ENCODE peak calls at places on chromosomes 4 and X, in ten cellular contexts. O is left ventricle myocardium inferior, B is suprapubic skin, R is upper lobe of right lung, V is thyroid gland, J is astrocyte of the cerebellum, C is right lobe of liver, U is heart left ventricle, L is K562, G is hepatocyte. Q is an unnamed sample.

GRCh38 chr4:15034071-15034764 is 31.9 kb downstream of the CPEB2 start:
- DNase-seq in O (no peak), B (no peak), R (no peak), V (no peak), J (no peak), C (no peak), U (no peak), L (no peak), G (no peak), Q (no peak)

GRCh38 chr4:88792821-88793220 is 95.2 kb upstream of the NAP1L5 start:
- DNase-seq in O (no peak), B (no peak), R (no peak), V (no peak), J (no peak), C (no peak), U (no peak), L (no peak), G (no peak), Q (no peak)

GRCh38 chr4:5635826-5636196 is 72.5 kb downstream of the EVC2 start:
- DNase-seq in O (no peak), B (no peak), R (no peak), V (no peak), J (peak), C (no peak), U (no peak), L (no peak), G (no peak), Q (no peak)

GRCh38 chrX:19585370-19586082 is 70.2 kb upstream of the MAP3K15 start:
- DNase-seq in O (no peak), B (no peak), R (no peak), V (peak), J (no peak), C (no peak), U (no peak), L (no peak), G (no peak), Q (no peak)

GRCh38 chr4:6991771-6992557 is 51.2 kb upstream of the TADA2B start:
- DNase-seq in O (no peak), B (no peak), R (no peak), V (peak), J (peak), C (no peak), U (no peak), L (no peak), G (peak), Q (no peak)

GRCh38 chr4:123244233-123244632 is 152.4 kb upstream of the SPRY1 start:
- DNase-seq in O (peak), B (no peak), R (peak), V (peak), J (no peak), C (no peak), U (peak), L (no peak), G (no peak), Q (no peak)

GRCh38 chr4:38422850-38423249 is 241.1 kb upstream of the KLF3 start:
- DNase-seq in O (no peak), B (no peak), R (no peak), V (no peak), J (no peak), C (no peak), U (no peak), L (no peak), G (no peak), Q (no peak)

GRCh38 chrX:64394874-64395567 is at the start of gene MTMR8:
- DNase-seq in O (peak), B (peak), R (peak), V (peak), J (peak), C (peak), U (peak), L (peak), G (peak), Q (peak)

GRCh38 chr4:26343041-26343403 is 22.2 kb downstream of the RBPJ start:
- DNase-seq in O (no peak), B (no peak), R (no peak), V (no peak), J (no peak), C (no peak), U (no peak), L (no peak), G (no peak), Q (no peak)

GRCh38 chr4:1964971-1965370 is 43.8 kb downstream of the NELFA start:
- DNase-seq in O (no peak), B (no peak), R (no peak), V (no peak), J (no peak), C (no peak), U (no peak), L (no peak), G (no peak), Q (no peak)

GRCh38 chrX:2965965-2966364 is 36.8 kb upstream of the ARSD start:
- DNase-seq in O (no peak), B (no peak), R (no peak), V (no peak), J (no peak), C (no peak), U (no peak), L (no peak), G (no peak), Q (no peak)

GRCh38 chrX:2967012-2967411 is 37.9 kb upstream of the ARSD start:
- DNase-seq in O (no peak), B (no peak), R (no peak), V (no peak), J (no peak), C (no peak), U (no peak), L (no peak), G (no peak), Q (no peak)

GRCh38 chrX:2967584-2967983 is 38.4 kb upstream of the ARSD start:
- DNase-seq in O (no peak), B (no peak), R (no peak), V (no peak), J (no peak), C (no peak), U (no peak), L (no peak), G (no peak), Q (no peak)

GRCh38 chrX:2969021-2969420 is 37.3 kb upstream of the ARSH start:
- DNase-seq in O (no peak), B (no peak), R (no peak), V (no peak), J (no peak), C (no peak), U (no peak), L (no peak), G (no peak), Q (no peak)

DNA sequence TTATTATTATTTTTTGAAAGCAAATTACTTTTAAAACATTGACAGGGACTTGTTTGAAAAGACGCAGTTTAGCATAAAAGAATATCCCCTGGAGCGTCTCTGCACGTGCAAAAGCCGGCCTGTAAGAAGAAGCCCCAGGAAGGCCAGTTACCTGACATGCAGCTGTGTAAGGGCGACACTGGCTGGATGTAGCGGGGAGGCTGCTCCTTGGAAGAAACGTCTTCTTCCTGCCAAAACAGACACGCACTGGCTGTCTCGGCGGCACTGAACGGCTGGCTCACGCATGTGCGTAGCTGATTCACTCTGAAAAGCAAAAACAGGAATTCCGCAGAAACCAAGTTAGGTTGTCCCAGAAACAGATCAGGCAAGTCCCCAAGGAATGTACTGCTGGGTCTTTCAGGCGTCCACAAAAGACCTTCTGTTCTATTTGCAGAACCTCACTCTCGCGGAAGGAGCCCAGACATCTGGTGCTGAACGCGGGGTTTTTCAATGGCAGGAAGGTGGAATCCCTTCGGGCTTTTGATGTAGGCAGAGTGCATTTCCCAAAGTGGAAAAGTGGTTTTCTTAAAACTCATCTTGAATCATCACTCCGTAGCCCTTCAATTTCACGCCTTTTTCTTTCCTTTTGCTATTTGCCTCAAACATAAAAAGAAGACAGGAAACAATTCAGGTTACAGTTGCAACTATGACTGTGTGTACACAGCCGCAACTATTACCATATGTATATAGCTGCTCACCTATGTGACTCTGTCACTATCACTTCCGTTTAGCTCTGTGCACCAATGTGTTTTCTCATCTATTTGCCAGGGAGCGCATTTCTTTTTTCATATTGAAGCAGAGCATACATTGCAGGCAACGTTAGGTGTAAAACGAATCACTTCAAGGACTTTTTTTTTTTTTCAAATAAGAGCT is 38.1 kb upstream of the ARSH start:
- DNase-seq in O (no peak), B (no peak), R (no peak), V (peak), J (peak), C (no peak), U (no peak), L (no peak), G (no peak), Q (no peak)
- TF ChIP-seq CTCF in O (no peak), B (no peak), R (no peak), V (no peak), J (no peak), C (no peak), U (no peak), L (no peak), G (no peak), Q (no peak)

GRCh38 chrX:49842603-49843002 is 13.5 kb downstream of the PAGE4 start:
- DNase-seq in O (no peak), B (no peak), R (no peak), V (no peak), J (no peak), C (no peak), U (no peak), L (peak), G (no peak), Q (no peak)

GRCh38 chrX:49840679-49841078 is 11.6 kb downstream of the PAGE4 start:
- DNase-seq in O (peak), B (no peak), R (peak), V (peak), J (no peak), C (peak), U (peak), L (peak), G (peak), Q (peak)

DNA sequence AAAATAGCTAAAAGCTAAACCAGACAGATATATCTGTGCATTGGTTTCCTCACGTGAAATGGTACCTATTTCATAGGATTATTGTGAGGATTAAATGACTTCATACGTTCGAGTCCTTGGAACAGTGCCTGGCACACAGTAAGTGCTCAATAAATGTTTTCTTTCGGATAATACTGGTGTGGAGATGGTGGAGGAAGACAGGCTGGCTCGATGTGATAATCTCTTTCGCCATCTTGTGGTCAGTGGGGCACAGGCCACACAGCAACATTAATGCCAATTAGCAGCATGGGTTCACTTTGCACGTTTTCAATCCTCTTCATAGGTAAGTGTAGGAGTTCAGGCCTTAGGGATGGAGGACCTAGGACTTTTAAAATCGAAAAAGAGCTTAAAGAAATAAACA is 9.3 kb downstream of the PAGE4 start:
- DNase-seq in O (no peak), B (no peak), R (no peak), V (peak), J (no peak), C (no peak), U (no peak), L (peak), G (peak), Q (no peak)
- TF ChIP-seq CTCF in O (peak), B (peak), R (peak), V (no peak), J (peak), C (peak), U (peak), L (peak), G (peak), Q (peak)

GRCh38 chr4:3810111-3810680 is 44.0 kb downstream of the ADRA2C start:
- DNase-seq in O (no peak), B (no peak), R (no peak), V (no peak), J (no peak), C (no peak), U (no peak), L (no peak), G (no peak), Q (no peak)

GRCh38 chr4:3808597-3808996 is 42.4 kb downstream of the ADRA2C start:
- DNase-seq in O (no peak), B (no peak), R (no peak), V (no peak), J (no peak), C (no peak), U (no peak), L (no peak), G (no peak), Q (no peak)

GRCh38 chr4:3810796-3811485 is 44.8 kb downstream of the ADRA2C start:
- DNase-seq in O (no peak), B (no peak), R (no peak), V (no peak), J (no peak), C (no peak), U (no peak), L (no peak), G (no peak), Q (no peak)

GRCh38 chr4:3809028-3809427 is 42.8 kb downstream of the ADRA2C start:
- DNase-seq in O (no peak), B (no peak), R (no peak), V (no peak), J (no peak), C (no peak), U (no peak), L (no peak), G (no peak), Q (no peak)

DNA sequence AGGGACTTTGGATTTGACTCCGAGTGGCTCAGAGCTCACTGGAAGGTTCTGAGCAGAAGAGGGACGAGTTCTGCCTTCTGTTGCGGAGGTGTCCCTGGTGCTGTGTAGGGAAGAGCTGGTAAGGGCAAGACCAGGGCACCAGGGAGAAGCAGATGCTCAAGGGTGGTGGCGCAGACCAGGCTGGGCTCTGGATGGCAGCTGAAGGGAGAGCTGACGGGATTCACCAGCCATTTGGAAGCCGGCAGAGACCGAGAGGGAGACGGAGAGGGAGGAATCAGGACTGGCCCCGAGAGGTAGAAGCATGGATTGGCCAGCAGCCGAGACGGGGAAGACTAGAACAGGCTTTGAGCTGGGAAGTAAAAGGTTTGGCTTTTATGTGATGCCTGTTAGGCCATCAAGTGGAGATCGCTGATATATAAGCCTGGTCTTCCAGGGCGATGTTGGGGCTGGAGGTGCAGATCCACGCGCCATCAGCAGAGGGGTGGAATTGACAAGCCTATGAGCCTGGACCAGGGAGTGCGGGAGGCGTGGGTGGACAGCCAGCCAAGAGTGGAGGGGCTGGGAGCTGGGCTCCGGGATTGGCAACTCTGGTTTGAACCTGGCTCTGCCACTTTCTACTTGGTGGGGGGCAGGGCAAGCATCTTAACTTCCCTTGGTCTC is 43.4 kb downstream of the ADRA2C start:
- DNase-seq in O (no peak), B (no peak), R (no peak), V (no peak), J (no peak), C (no peak), U (no peak), L (no peak), G (no peak), Q (no peak)
- TF ChIP-seq CTCF in O (no peak), B (no peak), R (no peak), V (no peak), J (no peak), C (no peak), U (no peak), L (no peak), G (no peak), Q (no peak)

DNA sequence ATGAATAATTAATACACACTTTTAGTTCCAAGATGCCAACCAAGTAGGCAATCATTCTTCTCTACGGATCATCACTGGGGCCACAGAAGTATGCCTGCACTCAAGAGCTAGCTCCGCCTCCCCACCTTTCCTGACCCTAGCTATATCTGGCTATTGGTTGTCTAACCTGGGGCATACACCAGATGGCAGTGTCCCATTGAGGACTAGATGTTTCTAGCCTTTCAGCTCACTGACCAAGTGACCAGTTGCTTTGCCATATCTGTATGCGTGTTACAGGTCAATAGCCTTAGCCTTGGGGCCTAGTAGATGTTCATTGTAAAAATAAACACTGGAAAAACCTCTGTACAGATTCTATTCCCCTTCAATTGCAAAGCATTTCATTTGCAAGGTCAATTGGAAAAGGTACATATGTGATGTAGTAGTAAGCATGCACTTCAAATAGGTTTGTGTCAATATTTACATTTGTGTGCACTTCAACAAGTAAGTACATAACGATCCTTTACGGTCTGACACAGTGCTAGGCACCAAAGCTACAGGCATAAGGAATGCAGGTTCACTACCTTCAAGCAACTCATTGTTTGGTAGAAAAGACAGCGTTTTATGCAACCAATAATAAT is 521.7 kb downstream of the PPARGC1A start:
- DNase-seq in O (no peak), B (no peak), R (no peak), V (peak), J (no peak), C (peak), U (peak), L (peak), G (peak), Q (no peak)
- TF ChIP-seq CTCF in O (peak), B (no peak), R (peak), V (no peak), J (peak), C (peak), U (peak), L (peak), G (peak), Q (peak)

GRCh38 chr4:176054942-176055341 is 10.7 kb upstream of the WDR17 start:
- DNase-seq in O (no peak), B (no peak), R (no peak), V (no peak), J (no peak), C (no peak), U (no peak), L (no peak), G (no peak), Q (no peak)
- TF ChIP-seq CTCF in O (no peak), B (no peak), R (peak), V (peak), J (no peak), C (peak), U (no peak), L (no peak), G (peak), Q (no peak)

GRCh38 chrX:46602468-46603102 is 29.0 kb downstream of the CHST7 start:
- DNase-seq in O (no peak), B (no peak), R (no peak), V (no peak), J (no peak), C (peak), U (no peak), L (no peak), G (no peak), Q (no peak)
- TF ChIP-seq CTCF in O (no peak), B (no peak), R (no peak), V (no peak), J (no peak), C (no peak), U (no peak), L (no peak), G (no peak), Q (no peak)

Q was measured in progenitor cell of endocrine pancreas.